ENCODE peak calls at places on chromosomes 3 and 15, in five cellular contexts. B is colonic mucosa; F is T1000; G is brain microvascular endothelial cell; T is stimulated activated CD8-positive, alpha-beta memory T cell treated with anti-CD3 and anti-CD28 coated beads, Interleukin-4, amount 100 ng/mL, for 4 hours. E is an unnamed sample.

GRCh38 chr15:101308604-101309435 is 13.8 kb upstream of the SNRPA1 start:
- DNase-seq in B (no peak), F (no peak), G (no peak), T (no peak), E (peak)

GRCh38 chr15:48974865-48975264 is 11.1 kb upstream of the SHC4 start:
- DNase-seq in B (no peak), F (no peak), G (no peak), T (no peak), E (no peak)

GRCh38 chr3:45551214-45552010 is 43.1 kb upstream of the LIMD1 start:
- DNase-seq in B (peak), F (peak), G (peak), T (no peak), E (no peak)

GRCh38 chr3:8663177-8664061 is 18.8 kb upstream of the SSUH2 start:
- DNase-seq in B (peak), F (peak), G (peak), T (no peak), E (peak)

GRCh38 chr15:74825895-74826294 is 532 bp upstream of the CPLX3 start:
- DNase-seq in B (no peak), F (no peak), G (no peak), T (no peak), E (no peak)

GRCh38 chr3:16884084-16884747 is 539 bp upstream of the PLCL2 start:
- DNase-seq in B (peak), F (no peak), G (no peak), T (peak), E (peak)

GRCh38 chr3:127089487-127090145 is 103.3 kb upstream of the PRR23E start:
- DNase-seq in B (no peak), F (no peak), G (no peak), T (no peak), E (no peak)

GRCh38 chr3:156519758-156520162 is 35.2 kb downstream of the SSR3 start:
- DNase-seq in B (no peak), F (no peak), G (no peak), T (no peak), E (no peak)

GRCh38 chr15:65688462-65688861 is 66.7 kb downstream of the SLC24A1 start:
- DNase-seq in B (no peak), F (no peak), G (no peak), T (no peak), E (no peak)

GRCh38 chr3:70096376-70097055 is 97.0 kb downstream of the SAMMSON start:
- DNase-seq in B (no peak), F (no peak), G (no peak), T (no peak), E (no peak)

GRCh38 chr3:189270248-189270832 is 98.6 kb downstream of the TPRG1 start:
- DNase-seq in B (peak), F (peak), G (peak), T (no peak), E (peak)

GRCh38 chr3:58679974-58680656 is 13.5 kb upstream of the FAM3D start:
- DNase-seq in B (peak), F (no peak), G (no peak), T (no peak), E (no peak)

GRCh38 chr3:194019766-194020165 is 116.2 kb upstream of the HES1 start:
- DNase-seq in B (no peak), F (no peak), G (no peak), T (no peak), E (no peak)

GRCh38 chr15:65824941-65825544 is 33.0 kb upstream of the DENND4A start:
- DNase-seq in B (no peak), F (no peak), G (no peak), T (no peak), E (no peak)

GRCh38 chr15:41558400-41559238 is at the start of gene TYRO3:
- DNase-seq in B (peak), F (peak), G (peak), T (peak), E (peak)

GRCh38 chr3:39383190-39383912 is at the start of gene SLC25A38:
- DNase-seq in B (peak), F (no peak), G (peak), T (peak), E (peak)